ENCODE peak calls at places on chromosomes 16 and 17, in four cellular contexts. I is K562, V is HCT116, Y is HepG2. X is an unnamed sample.

GRCh38 chr17:33667052-33667509 is 374.0 kb upstream of the ASIC2 start:
- DNase-seq in Y (no peak), I (peak), V (no peak), X (no peak)

GRCh38 chr16:48999034-48999433 is 282.6 kb downstream of the CBLN1 start:
- DNase-seq in V (no peak), Y (no peak), I (no peak), X (no peak)

GRCh38 chr16:68083861-68084503 is 1.2 kb upstream of the NFATC3 start:
- DNase-seq in V (no peak), Y (peak), I (peak), X (no peak)

GRCh38 chr17:76687278-76688164 is 23.2 kb downstream of the MXRA7 start:
- DNase-seq in Y (no peak), I (no peak), V (no peak), X (no peak)

GRCh38 chr17:76869209-76869877 is 1.1 kb downstream of the MGAT5B start:
- DNase-seq in I (no peak), V (no peak), Y (no peak), X (no peak)

GRCh38 chr16:54284931-54285413 is 1.6 kb downstream of the IRX3 start:
- DNase-seq in V (no peak), I (no peak), Y (no peak), X (no peak)

GRCh38 chr16:56481468-56482112 is 30.2 kb downstream of the OGFOD1 start:
- DNase-seq in Y (no peak), V (no peak), I (no peak), X (no peak)

GRCh38 chr16:82681592-82681991 is 54.8 kb downstream of the CDH13 start:
- DNase-seq in V (no peak), Y (no peak), I (no peak), X (no peak)

GRCh38 chr17:58840820-58841612 is 85.4 kb downstream of the PPM1E start:
- DNase-seq in Y (peak), I (no peak), V (no peak), X (no peak)

GRCh38 chr17:17849863-17850373 is 13.1 kb upstream of the SREBF1 start:
- DNase-seq in V (no peak), I (peak), Y (peak), X (no peak)

GRCh38 chr17:44132275-44132821 is 8.9 kb upstream of the HDAC5 start:
- DNase-seq in Y (no peak), I (peak), V (no peak), X (no peak)

GRCh38 chr16:77037696-77038347 is 153.2 kb upstream of the MON1B start:
- DNase-seq in I (no peak), V (no peak), Y (no peak), X (no peak)

GRCh38 chr16:2190002-2190658 is 6.3 kb downstream of the CASKIN1 start:
- DNase-seq in I (no peak), V (no peak), Y (peak), X (no peak)

GRCh38 chr16:12395266-12395665 is 408.4 kb downstream of the CPPED1 start:
- DNase-seq in I (no peak), V (no peak), Y (no peak), X (no peak)

GRCh38 chr16:5386989-5387388 is 289.4 kb upstream of the EEF2KMT start:
- DNase-seq in V (no peak), Y (no peak), I (no peak), X (no peak)

GRCh38 chr16:14378684-14379467 is 251.2 kb downstream of the PARN start:
- DNase-seq in I (no peak), V (no peak), Y (no peak), X (no peak)

GRCh38 chr17:81488276-81488860 is 24.2 kb downstream of the ACTG1 start:
- DNase-seq in I (no peak), V (no peak), Y (no peak), X (no peak)

GRCh38 chr17:53101706-53102105 is 721.0 kb upstream of the KIF2B start:
- DNase-seq in Y (no peak), I (no peak), V (no peak), X (no peak)

GRCh38 chr16:30115238-30115637 is 1.9 kb upstream of the GDPD3 start:
- DNase-seq in V (no peak), I (no peak), Y (no peak), X (no peak)

GRCh38 chr17:63826468-63827001 is 696 bp upstream of the PSMC5 start:
- DNase-seq in I (peak), Y (no peak), V (no peak), X (no peak)

GRCh38 chr17:67353929-67354557 is 12.3 kb downstream of the PSMD12 start:
- DNase-seq in Y (no peak), V (no peak), I (no peak), X (no peak)

GRCh38 chr16:15694499-15694898 is 44.5 kb downstream of the NDE1 start:
- DNase-seq in Y (no peak), I (no peak), V (no peak), X (no peak)

GRCh38 chr16:15691046-15691445 is 41.0 kb downstream of the NDE1 start:
- DNase-seq in I (no peak), V (no peak), Y (no peak), X (no peak)

GRCh38 chr16:15686287-15686686 is 36.2 kb downstream of the NDE1 start:
- DNase-seq in Y (no peak), I (no peak), V (no peak), X (no peak)

GRCh38 chr16:15689290-15689689 is 39.2 kb downstream of the NDE1 start:
- DNase-seq in Y (no peak), I (no peak), V (no peak), X (no peak)

DNA sequence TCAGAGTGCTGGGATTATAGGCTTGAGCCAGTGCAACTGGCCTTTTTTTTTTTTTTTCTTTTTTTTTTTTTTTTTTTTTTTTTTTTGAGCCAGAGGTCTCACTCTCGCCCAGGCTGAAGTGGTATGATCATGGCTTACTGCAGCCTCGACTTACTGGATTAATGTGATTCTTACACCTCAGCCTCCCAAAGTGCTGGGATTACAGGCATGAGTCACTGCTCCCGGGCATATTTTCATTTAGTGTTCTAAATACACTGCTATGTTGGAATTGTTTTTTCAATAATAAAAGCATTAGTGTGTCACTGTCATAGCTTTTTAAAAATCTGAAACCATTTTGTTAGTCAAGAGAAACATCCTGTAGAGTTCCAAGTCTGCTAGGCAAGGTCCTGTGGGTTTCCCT is 40.3 kb downstream of the NDE1 start:
- DNase-seq in V (no peak), Y (no peak), I (no peak), X (no peak)
- TF ChIP-seq TCF7L2 in V (no peak), Y (no peak), I (no peak), X (no peak)

GRCh38 chr17:39754958-39755549 is 17.3 kb downstream of the GRB7 start:
- DNase-seq in V (no peak), Y (no peak), I (no peak), X (no peak)
- TF ChIP-seq TCF7L2 in V (no peak), Y (no peak), I (no peak), X (no peak)

GRCh38 chr17:36463916-36464764 is 22.3 kb upstream of the ZNHIT3 start:
- DNase-seq in Y (peak), V (peak), I (peak), X (no peak)
- TF ChIP-seq TCF7L2 in Y (no peak), V (no peak), I (no peak), X (no peak)

GRCh38 chr17:42130310-42130936 is 7.8 kb downstream of the HSPB9 start:
- DNase-seq in Y (no peak), V (no peak), I (no peak), X (no peak)

GRCh38 chr17:42126836-42127235 is 4.2 kb downstream of the HSPB9 start:
- DNase-seq in V (no peak), Y (no peak), I (no peak), X (no peak)

GRCh38 chr17:42131232-42131631 is 8.6 kb downstream of the HSPB9 start:
- DNase-seq in I (no peak), Y (no peak), V (no peak), X (no peak)

GRCh38 chr17:42127414-42127813 is 4.8 kb downstream of the HSPB9 start:
- DNase-seq in V (no peak), I (no peak), Y (no peak), X (no peak)

DNA sequence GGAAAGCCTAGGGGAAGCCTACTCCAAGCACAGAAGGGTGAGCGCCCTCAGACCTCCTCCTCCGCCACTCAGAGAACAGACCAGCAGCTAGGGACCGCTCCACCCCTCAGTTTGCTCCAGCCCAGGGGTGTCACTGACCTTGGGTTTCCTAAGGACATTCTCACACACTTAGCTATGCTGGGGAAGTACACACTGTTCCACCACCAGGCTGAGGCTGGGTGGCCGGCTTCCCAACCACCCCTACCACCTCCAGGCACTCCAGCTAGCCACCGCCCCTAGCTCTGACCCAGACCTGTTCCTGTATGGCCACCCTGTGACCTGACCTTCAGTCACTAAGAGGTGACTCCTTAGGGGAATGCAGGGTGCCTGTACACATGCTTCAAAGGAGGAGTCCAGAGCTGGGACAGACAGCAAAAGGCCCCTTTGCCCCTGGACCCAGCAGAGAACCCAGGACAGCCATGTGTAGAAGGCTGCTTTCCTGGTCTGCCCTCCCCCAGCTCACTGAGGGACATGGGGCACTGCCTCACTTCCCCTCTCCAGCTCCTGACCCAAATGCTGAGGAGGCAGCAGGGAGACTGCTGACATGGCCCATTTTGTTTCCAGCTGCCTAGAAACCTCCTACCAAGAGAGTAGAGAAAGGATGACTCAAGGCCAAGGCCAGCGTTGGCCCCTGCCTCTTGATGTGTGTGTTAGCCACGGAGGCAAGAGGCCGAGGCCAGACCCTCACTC is 6.7 kb downstream of the HSPB9 start:
- DNase-seq in V (no peak), I (no peak), Y (no peak), X (no peak)
- TF ChIP-seq TCF7L2 in V (no peak), I (no peak), Y (no peak), X (no peak)

GRCh38 chr17:71163121-71163812 is 957.6 kb upstream of the SOX9 start:
- DNase-seq in V (no peak), Y (no peak), I (no peak), X (no peak)
- TF ChIP-seq TCF7L2 in V (no peak), Y (no peak), I (no peak), X (no peak)

GRCh38 chr16:73047536-73048291 is at the start of gene ZFHX3:
- DNase-seq in V (no peak), Y (peak), I (no peak), X (no peak)

GRCh38 chr16:73049051-73049910 is 1.4 kb upstream of the ZFHX3 start:
- DNase-seq in Y (no peak), I (no peak), V (no peak), X (no peak)

GRCh38 chr16:73046484-73047214 is 1.3 kb downstream of the ZFHX3 start:
- DNase-seq in Y (no peak), I (no peak), V (no peak), X (no peak)

GRCh38 chr16:73047221-73047535 is 750 bp downstream of the ZFHX3 start:
- DNase-seq in V (no peak), I (no peak), Y (no peak), X (no peak)

DNA sequence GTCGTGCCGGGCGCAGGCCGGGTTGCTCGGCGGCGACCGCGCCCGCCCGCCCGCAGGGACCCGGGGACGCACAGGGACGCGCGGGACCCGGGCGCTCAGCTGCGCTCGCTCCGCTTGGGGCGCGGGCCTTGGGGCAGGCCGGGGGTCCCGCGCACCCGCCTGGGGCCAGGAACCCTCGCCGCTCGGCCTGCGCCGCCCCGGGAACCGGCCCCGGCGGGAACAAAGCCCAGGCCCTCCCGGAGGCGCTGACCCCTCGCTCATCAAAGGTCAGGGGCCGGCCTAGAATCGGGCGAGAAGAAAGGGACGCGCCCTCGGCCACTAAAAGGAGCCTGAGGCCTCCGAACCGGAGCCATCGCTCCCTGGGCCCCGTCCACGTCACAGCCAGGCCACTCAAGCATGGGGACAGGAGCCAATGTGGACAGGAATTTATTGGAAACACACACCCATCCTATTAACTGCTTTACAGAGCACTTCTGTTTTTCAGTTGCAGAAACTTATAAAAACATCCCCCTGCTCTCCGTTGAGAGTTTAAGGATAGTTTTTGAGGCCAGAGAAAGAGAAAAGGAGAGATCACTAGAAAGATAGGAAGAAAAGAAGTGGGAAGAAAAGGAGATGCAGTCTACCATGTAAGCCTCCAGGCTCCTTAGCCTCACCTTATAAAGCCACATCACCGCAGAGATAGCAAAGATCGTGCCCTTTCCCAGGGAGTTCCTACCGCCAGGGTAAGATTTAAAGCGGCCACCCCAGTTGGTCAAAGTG is 543 bp upstream of the ZFHX3 start:
- DNase-seq in V (no peak), I (no peak), Y (peak), X (no peak)
- TF ChIP-seq TCF7L2 in V (peak), I (no peak), Y (no peak), X (peak)

GRCh38 chr17:1574697-1575471 is 12.3 kb upstream of the PITPNA start:
- DNase-seq in I (no peak), Y (no peak), V (no peak), X (no peak)
- TF ChIP-seq TCF7L2 in I (no peak), Y (no peak), V (no peak), X (no peak)

GRCh38 chr17:36592711-36593321 is 1.1 kb downstream of the DHRS11 start:
- DNase-seq in Y (peak), I (peak), V (no peak), X (no peak)
- TF ChIP-seq TCF7L2 in Y (no peak), I (no peak), V (no peak), X (no peak)

X was measured in Panc1.